ENCODE peak calls at places on chromosome 1, in seven cellular contexts. L, J, W, A, X, U and K are unnamed samples.

GRCh38 chr1:6424619-6425593 is at the start of gene ESPN:
- DNase-seq in L (no peak), J (no peak), W (no peak), A (no peak), X (no peak), U (no peak), K (no peak)

GRCh38 chr1:46612937-46613660 is 3.5 kb downstream of the MOB3C start:
- DNase-seq in L (no peak), J (no peak), W (peak; percentile 72), A (no peak), X (peak; percentile 92), U (no peak), K (no peak)

GRCh38 chr1:160761886-160762285 is 22.8 kb downstream of the SLAMF7 start:
- DNase-seq in L (no peak), J (no peak), W (no peak), A (no peak), X (no peak), U (no peak), K (no peak)

GRCh38 chr1:10679521-10680220 is 116.8 kb downstream of the CASZ1 start:
- DNase-seq in L (peak; percentile 40), J (peak; percentile 40), W (no peak), A (no peak), X (no peak), U (no peak), K (no peak)

GRCh38 chr1:228683428-228683827 is 51.9 kb upstream of the RHOU start:
- DNase-seq in L (no peak), J (no peak), W (no peak), A (no peak), X (no peak), U (no peak), K (no peak)

GRCh38 chr1:2636733-2637132 is 3.9 kb upstream of the MMEL1 start:
- DNase-seq in L (peak; percentile 28), J (no peak), W (no peak), A (no peak), X (no peak), U (no peak), K (no peak)

GRCh38 chr1:11787251-11787803 is 18.4 kb downstream of the MTHFR start:
- DNase-seq in L (no peak), J (no peak), W (peak; percentile 84), A (no peak), X (peak; percentile 80), U (no peak), K (no peak)

GRCh38 chr1:212107481-212107880 is 71.9 kb downstream of the DTL start:
- DNase-seq in L (no peak), J (no peak), W (no peak), A (no peak), X (no peak), U (no peak), K (no peak)

GRCh38 chr1:60129916-60130315 is 56.3 kb upstream of the C1orf87 start:
- DNase-seq in L (no peak), J (peak; percentile 43), W (no peak), A (no peak), X (no peak), U (no peak), K (no peak)

GRCh38 chr1:11571906-11572616 is 82.2 kb downstream of the FBXO2 start:
- DNase-seq in L (peak; percentile 40), J (no peak), W (no peak), A (no peak), X (no peak), U (peak; percentile 87), K (no peak)

GRCh38 chr1:3978196-3978927 is 78.3 kb upstream of the C1orf174 start:
- DNase-seq in L (no peak), J (no peak), W (no peak), A (no peak), X (no peak), U (no peak), K (no peak)

GRCh38 chr1:156896490-156897033 is 3.0 kb downstream of the PEAR1 start:
- DNase-seq in L (no peak), J (peak; percentile 81), W (peak; percentile 61), A (peak; percentile 61), X (peak; percentile 64), U (no peak), K (no peak)

GRCh38 chr1:34332996-34333395 is 156.3 kb downstream of the C1orf94 start:
- DNase-seq in L (no peak), J (no peak), W (no peak), A (no peak), X (no peak), U (no peak), K (no peak)

GRCh38 chr1:62097464-62097863 is 97.2 kb upstream of the L1TD1 start:
- DNase-seq in L (no peak), J (no peak), W (no peak), A (no peak), X (no peak), U (no peak), K (no peak)

GRCh38 chr1:66981679-66982078 is 56.9 kb downstream of the MIER1 start:
- DNase-seq in L (peak; percentile 50), J (no peak), W (no peak), A (no peak), X (no peak), U (no peak), K (peak; percentile 78)

GRCh38 chr1:11990303-11991032 is 10.2 kb downstream of the MFN2 start:
- DNase-seq in L (no peak), J (peak; percentile 16), W (peak; percentile 73), A (peak; percentile 70), X (peak; percentile 85), U (no peak), K (no peak)

GRCh38 chr1:48670234-48671020 is 106.3 kb downstream of the BEND5 start:
- DNase-seq in L (no peak), J (no peak), W (no peak), A (no peak), X (no peak), U (no peak), K (no peak)

GRCh38 chr1:92599184-92599583 is 112.5 kb upstream of the GFI1 start:
- DNase-seq in L (peak; percentile 28), J (no peak), W (no peak), A (peak; percentile 1), X (no peak), U (peak; percentile 65), K (no peak)
- H3K4me3 ChIP-seq in L (no peak overlapping the region), J (no peak overlapping the region), W (no peak overlapping the region), A (no peak overlapping the region), X (no peak overlapping the region), U (no peak overlapping the region), K (no peak overlapping the region)

GRCh38 chr1:35835398-35835797 is 27.6 kb downstream of the AGO4 start:
- DNase-seq in L (no peak), J (no peak), W (no peak), A (no peak), X (no peak), U (no peak), K (no peak)

GRCh38 chr1:35836734-35837133 is 28.9 kb downstream of the AGO4 start:
- DNase-seq in L (no peak), J (no peak), W (no peak), A (no peak), X (no peak), U (no peak), K (no peak)

GRCh38 chr1:35833424-35833823 is 25.6 kb downstream of the AGO4 start:
- DNase-seq in L (no peak), J (no peak), W (no peak), A (no peak), X (no peak), U (no peak), K (no peak)

GRCh38 chr1:35834218-35834617 is 26.4 kb downstream of the AGO4 start:
- DNase-seq in L (no peak), J (no peak), W (no peak), A (no peak), X (no peak), U (no peak), K (no peak)

DNA sequence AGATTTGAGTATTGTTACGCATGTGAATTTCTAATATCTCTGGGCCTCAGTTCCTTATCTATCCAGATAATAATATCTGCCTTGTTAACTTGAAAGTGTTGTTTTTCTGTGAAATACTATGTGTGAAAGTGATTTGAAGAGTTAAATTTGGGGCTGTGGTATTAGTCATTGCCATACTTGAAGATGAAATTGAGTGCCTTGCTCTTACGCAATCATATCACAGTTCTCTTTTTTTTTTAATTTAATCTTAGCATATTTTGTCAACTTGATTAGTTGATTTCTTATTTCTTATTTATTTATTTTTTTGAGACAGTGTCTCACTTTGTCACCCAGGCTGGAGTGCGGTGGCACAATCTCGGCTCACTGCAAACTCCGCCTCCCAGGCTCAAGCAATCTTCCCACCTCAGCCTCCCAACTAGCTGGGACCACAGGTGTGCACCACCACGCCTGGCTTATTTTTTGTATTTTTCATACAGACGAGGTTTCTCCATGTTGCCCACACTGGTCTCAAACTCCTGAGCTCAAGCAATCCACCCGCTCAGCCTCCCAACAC is 31.0 kb downstream of the AGO4 start:
- DNase-seq in L (no peak), J (no peak), W (no peak), A (no peak), X (no peak), U (no peak), K (no peak)
- H3K4me3 ChIP-seq in L (no peak overlapping the region), J (no peak overlapping the region), W (no peak overlapping the region), A (no peak overlapping the region), X (no peak overlapping the region), U (no peak overlapping the region), K (no peak overlapping the region)

GRCh38 chr1:30755334-30755733 is 2.2 kb downstream of the LAPTM5 start:
- DNase-seq in L (no peak), J (no peak), W (no peak), A (no peak), X (no peak), U (no peak), K (no peak)

GRCh38 chr1:30754684-30755171 is 2.8 kb downstream of the LAPTM5 start:
- DNase-seq in L (peak; percentile 99), J (no peak), W (no peak), A (no peak), X (no peak), U (peak; percentile 98), K (no peak)

GRCh38 chr1:30751830-30752650 is 5.5 kb downstream of the LAPTM5 start:
- DNase-seq in L (no peak), J (no peak), W (no peak), A (no peak), X (no peak), U (peak; percentile 79), K (no peak)

GRCh38 chr1:30752651-30752908 is 5.0 kb downstream of the LAPTM5 start:
- DNase-seq in L (no peak), J (no peak), W (no peak), A (no peak), X (no peak), U (no peak), K (no peak)

GRCh38 chr1:30753660-30754123 is 3.9 kb downstream of the LAPTM5 start:
- DNase-seq in L (peak; percentile 87), J (no peak), W (no peak), A (no peak), X (no peak), U (peak; percentile 85), K (peak; percentile 75)
- H3K4me3 ChIP-seq in L (peak overlapping the region; percentile 47), J (no peak overlapping the region), W (no peak overlapping the region), A (no peak overlapping the region), X (no peak overlapping the region), U (peak overlapping the region; percentile 34), K (peak overlapping the region; percentile 80)

DNA sequence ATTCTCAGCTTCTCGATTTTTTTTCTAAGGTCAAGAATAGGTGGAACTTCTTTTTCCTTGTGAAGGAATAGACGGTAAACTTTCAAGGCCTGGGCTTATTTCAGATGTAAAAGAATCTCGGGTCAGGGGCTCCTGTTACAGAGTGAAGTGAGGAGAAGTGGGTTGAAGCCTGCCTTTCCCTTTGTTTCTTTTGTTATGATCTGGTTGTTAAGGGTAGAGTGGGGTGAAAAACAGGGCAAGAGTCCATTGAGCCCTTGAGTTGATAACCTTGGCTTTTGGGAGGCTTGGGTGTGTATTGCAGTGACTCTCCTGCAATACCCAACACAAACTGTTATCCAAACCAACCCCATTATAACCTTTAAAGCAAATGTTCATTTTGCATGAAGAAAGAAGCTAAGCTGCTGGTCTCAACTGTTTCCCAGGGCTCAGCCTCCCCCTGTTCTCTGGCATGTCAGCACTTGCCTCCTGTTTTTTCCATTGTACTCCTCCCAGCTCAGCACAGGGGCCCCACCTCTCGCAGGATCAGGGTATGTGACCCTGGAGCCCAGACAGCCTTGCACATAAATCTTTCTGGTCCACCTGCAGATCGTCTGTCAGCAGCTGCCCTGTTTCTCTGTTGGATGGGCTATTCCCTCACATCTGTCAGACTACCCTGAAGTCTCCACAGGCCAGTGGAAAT is 102.4 kb downstream of the CACHD1 start:
- DNase-seq in L (no peak), J (no peak), W (no peak), A (no peak), X (no peak), U (no peak), K (no peak)
- H3K4me3 ChIP-seq in L (no peak overlapping the region), J (no peak overlapping the region), W (no peak overlapping the region), A (no peak overlapping the region), X (no peak overlapping the region), U (no peak overlapping the region), K (no peak overlapping the region)